ENCODE peak calls at places on chromosomes 16 and 17, in six cellular contexts. V is ovary, U is suprapubic skin, Y is upper lobe of left lung, T is stomach, P is transverse colon. Q is an unnamed sample.

GRCh38 chr17:73071387-73071999 is 21.0 kb downstream of the SLC39A11 start:
- DNase-seq in U (no peak), T (no peak), V (no peak), P (no peak), Y (no peak), Q (no peak)

GRCh38 chr17:6708357-6708961 is 4.7 kb downstream of the SLC13A5 start:
- DNase-seq in U (no peak), P (no peak), V (no peak), T (peak), Y (no peak), Q (no peak)

GRCh38 chr17:45320349-45320930 is 3.6 kb upstream of the MAP3K14 start:
- DNase-seq in P (no peak), T (no peak), U (no peak), Y (no peak), V (no peak), Q (no peak)

GRCh38 chr16:54722210-54722676 is 208.4 kb upstream of the IRX5 start:
- DNase-seq in P (no peak), U (no peak), Y (no peak), V (no peak), T (no peak), Q (no peak)

GRCh38 chr16:13915033-13915635 is 4.8 kb upstream of the ERCC4 start:
- DNase-seq in V (no peak), T (no peak), Y (no peak), U (no peak), P (no peak), Q (no peak)

GRCh38 chr17:59618894-59619312 is 792 bp upstream of the CLTC start:
- DNase-seq in V (no peak), T (no peak), P (no peak), Y (no peak), U (no peak), Q (no peak)

GRCh38 chr16:84985079-84986065 is 26.0 kb downstream of the ZDHHC7 start:
- DNase-seq in Y (no peak), U (no peak), T (no peak), P (no peak), V (no peak), Q (no peak)

GRCh38 chr17:14359251-14359939 is 58.5 kb downstream of the HS3ST3B1 start:
- DNase-seq in V (no peak), U (no peak), Y (peak), P (no peak), T (no peak), Q (no peak)

GRCh38 chr16:28320741-28321140 is 28.4 kb downstream of the SBK1 start:
- DNase-seq in U (no peak), Y (no peak), P (no peak), T (no peak), V (no peak), Q (no peak)

GRCh38 chr17:74815671-74816370 is 39.7 kb upstream of the NAT9 start:
- DNase-seq in V (no peak), T (no peak), U (no peak), Y (peak), P (no peak), Q (no peak)

GRCh38 chr16:75203667-75204409 is 3.1 kb downstream of the CTRB2 start:
- DNase-seq in T (no peak), Y (no peak), V (no peak), P (no peak), U (peak), Q (no peak)

GRCh38 chr16:81357711-81358270 is 43.0 kb downstream of the GAN start:
- DNase-seq in P (no peak), V (no peak), U (no peak), T (no peak), Y (no peak), Q (no peak)

GRCh38 chr17:8294814-8295316 is 335 bp downstream of the SLC25A35 start:
- DNase-seq in V (no peak), T (no peak), U (no peak), Y (no peak), P (no peak), Q (no peak)

GRCh38 chr17:68344701-68345136 is 53.4 kb downstream of the ARSG start:
- DNase-seq in U (no peak), Y (peak), V (no peak), P (peak), T (peak), Q (no peak)

GRCh38 chr17:56131431-56131830 is 21.8 kb upstream of the ANKFN1 start:
- DNase-seq in T (no peak), U (no peak), Y (no peak), V (no peak), P (no peak), Q (no peak)
- TF ChIP-seq POLR2A in T (no peak), U (no peak), Y (no peak), V (no peak), P (no peak), Q (no peak)

GRCh38 chr16:53561101-53561888 is 58.3 kb upstream of the AKTIP start:
- DNase-seq in V (no peak), U (no peak), T (no peak), P (no peak), Y (no peak), Q (no peak)
- TF ChIP-seq POLR2A in V (no peak), U (no peak), T (no peak), P (no peak), Y (no peak), Q (no peak)

DNA sequence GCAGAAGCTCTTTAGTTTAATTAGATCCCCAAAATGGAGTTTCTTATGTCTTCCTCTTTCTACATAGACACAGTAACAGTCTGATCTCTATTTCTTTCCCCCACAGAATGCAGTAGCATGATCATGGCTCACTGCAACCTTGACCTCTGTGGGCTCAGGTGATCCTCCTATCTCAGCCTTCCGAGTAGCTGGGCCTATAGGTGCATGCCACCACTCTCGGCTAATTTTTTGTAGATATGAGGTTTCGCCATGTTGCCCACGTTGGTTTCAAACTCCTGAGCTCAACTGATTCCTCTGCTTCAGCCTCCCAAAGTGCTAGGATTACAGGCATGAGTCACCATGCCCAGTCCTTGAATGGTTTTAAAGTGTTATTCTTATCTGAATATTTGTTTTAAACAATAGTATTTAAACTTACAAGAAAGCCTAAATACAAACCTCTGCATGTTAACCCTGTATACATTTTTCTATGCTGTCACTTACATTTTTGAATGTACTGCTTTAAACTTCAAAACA is 120.6 kb downstream of the GOSR1 start:
- DNase-seq in U (no peak), P (no peak), V (no peak), Y (no peak), T (no peak), Q (no peak)
- TF ChIP-seq POLR2A in U (no peak), P (no peak), V (no peak), Y (no peak), T (no peak), Q (no peak)

GRCh38 chr17:76080207-76080933 is 1.4 kb downstream of the ZACN start:
- DNase-seq in U (no peak), V (no peak), P (no peak), Y (no peak), T (no peak), Q (no peak)

GRCh38 chr17:76079577-76080206 is 710 bp downstream of the ZACN start:
- DNase-seq in V (no peak), Y (no peak), U (no peak), P (no peak), T (no peak), Q (no peak)

GRCh38 chr17:76077582-76078110 is 1.3 kb upstream of the ZACN start:
- DNase-seq in V (no peak), T (no peak), U (no peak), P (no peak), Y (no peak), Q (no peak)

GRCh38 chr17:76080934-76081287 is 1.9 kb downstream of the ZACN start:
- DNase-seq in P (no peak), U (no peak), T (no peak), V (no peak), Y (no peak), Q (no peak)

DNA sequence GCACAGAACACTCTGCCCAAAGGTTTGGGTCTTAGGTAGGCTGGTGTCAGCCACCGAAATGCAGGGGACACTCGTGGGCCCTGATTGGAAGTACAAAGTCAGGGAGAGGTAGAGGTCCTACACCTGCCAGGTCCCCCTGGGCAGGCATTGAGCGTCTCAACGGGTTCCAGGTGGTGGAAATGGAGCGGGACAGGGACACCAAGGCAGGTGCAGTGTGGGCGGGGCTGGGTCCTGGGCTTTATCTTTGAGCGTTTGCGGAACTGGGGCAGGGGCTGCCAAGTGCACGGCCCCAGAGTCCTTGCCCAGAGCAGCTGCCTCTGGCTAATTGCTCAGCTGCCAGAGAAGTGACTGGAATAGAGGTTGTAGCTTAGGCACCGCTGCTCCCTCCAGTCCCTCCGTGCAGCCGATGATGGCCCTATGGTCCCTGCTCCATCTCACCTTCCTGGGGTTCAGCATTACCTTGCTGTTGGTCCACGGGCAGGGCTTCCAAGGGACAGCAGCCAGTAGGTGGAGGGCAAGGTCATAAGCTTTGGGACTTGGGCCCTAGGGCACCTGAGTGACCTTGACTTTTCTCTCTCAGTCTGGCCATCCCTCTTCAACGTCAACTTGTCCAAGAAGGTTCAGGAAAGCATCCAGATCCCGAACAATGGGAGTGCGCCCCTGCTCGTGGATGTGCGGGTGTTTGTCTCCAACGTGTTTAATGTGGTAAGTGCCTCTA is at the start of gene ZACN:
- DNase-seq in T (no peak), P (no peak), Y (no peak), U (no peak), V (no peak), Q (no peak)
- TF ChIP-seq POLR2A in T (no peak), P (no peak), Y (no peak), U (no peak), V (no peak), Q (peak)

DNA sequence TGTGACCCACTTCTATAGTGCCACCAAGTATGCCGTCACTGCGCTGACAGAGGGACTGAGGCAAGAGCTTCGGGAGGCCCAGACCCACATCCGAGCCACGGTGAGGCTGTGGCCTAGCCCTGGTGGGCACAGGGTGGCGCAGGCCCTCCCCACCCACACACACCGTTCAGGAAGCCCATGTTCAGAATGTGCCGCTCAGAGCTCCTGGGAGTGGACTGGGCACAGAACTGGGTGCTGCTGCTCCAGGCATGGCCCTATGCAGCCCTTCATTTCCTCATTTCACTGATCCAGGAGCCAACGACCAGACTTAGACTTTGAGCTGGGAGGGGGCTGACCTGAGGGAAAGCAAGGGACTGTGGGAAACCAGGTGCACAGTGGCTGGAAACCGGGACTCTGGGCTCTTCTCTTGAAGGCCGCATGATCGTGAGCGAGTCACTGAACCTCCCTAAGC is 2.4 kb upstream of the MRM1 start:
- DNase-seq in Y (no peak), T (no peak), V (no peak), P (peak), U (no peak), Q (no peak)
- TF ChIP-seq POLR2A in Y (no peak), T (no peak), V (no peak), P (peak), U (no peak), Q (no peak)

GRCh38 chr17:19833914-19834313 is 33.8 kb downstream of the ULK2 start:
- DNase-seq in V (no peak), U (no peak), T (no peak), Y (no peak), P (no peak), Q (no peak)
- TF ChIP-seq POLR2A in V (no peak), U (no peak), T (no peak), Y (no peak), P (no peak), Q (no peak)

Q was measured in H54.